ENCODE peak calls at places on chromosomes 13 and 19, in nine cellular contexts. One of them, this sample, is unnamed.
A peak's percentile ranks its signal among the peaks of the same experiment; 100 is the strongest.

GRCh38 chr19:31294189-31294588 is 55.0 kb downstream of the TSHZ3 start:
- DNase-seq in HFFc6: no peak
- DNase-seq in fibroblast of the aortic adventitia: no peak
- DNase-seq in left ventricle myocardium inferior: no peak
- DNase-seq in progenitor cell of endocrine pancreas: no peak
- DNase-seq in psoas muscle: no peak
- DNase-seq in mucosa of descending colon: no peak
- DNase-seq in esophagus squamous epithelium: no peak
- DNase-seq in CD8-positive, alpha-beta T cell: no peak
- DNase-seq in this sample: peak; percentile 2

GRCh38 chr13:26929971-26930730 is 169.6 kb upstream of the GPR12 start:
- DNase-seq in CD8-positive, alpha-beta T cell: peak; percentile 83
- DNase-seq in mucosa of descending colon: peak; percentile 72
- DNase-seq in esophagus squamous epithelium: no peak
- DNase-seq in left ventricle myocardium inferior: peak; percentile 62
- DNase-seq in progenitor cell of endocrine pancreas: peak; percentile 74
- DNase-seq in fibroblast of the aortic adventitia: peak; percentile 69
- DNase-seq in psoas muscle: peak; percentile 56
- DNase-seq in HFFc6: peak; percentile 39
- DNase-seq in this sample: peak; percentile 70

GRCh38 chr13:27147530-27148170 is 24.0 kb downstream of the USP12 start:
- DNase-seq in left ventricle myocardium inferior: no peak
- DNase-seq in progenitor cell of endocrine pancreas: no peak
- DNase-seq in psoas muscle: no peak
- DNase-seq in esophagus squamous epithelium: no peak
- DNase-seq in CD8-positive, alpha-beta T cell: no peak
- DNase-seq in HFFc6: no peak
- DNase-seq in fibroblast of the aortic adventitia: no peak
- DNase-seq in mucosa of descending colon: no peak
- DNase-seq in this sample: no peak

GRCh38 chr19:55384576-55385235 is 614 bp upstream of the TMEM238 start:
- DNase-seq in CD8-positive, alpha-beta T cell: no peak
- DNase-seq in progenitor cell of endocrine pancreas: no peak
- DNase-seq in HFFc6: no peak
- DNase-seq in fibroblast of the aortic adventitia: no peak
- DNase-seq in psoas muscle: peak; percentile 38
- DNase-seq in esophagus squamous epithelium: no peak
- DNase-seq in mucosa of descending colon: peak; percentile 47
- DNase-seq in left ventricle myocardium inferior: no peak
- DNase-seq in this sample: peak; percentile 31

GRCh38 chr13:75635101-75635620 is 969 bp upstream of the LMO7 start:
- DNase-seq in fibroblast of the aortic adventitia: peak; percentile 35
- DNase-seq in left ventricle myocardium inferior: no peak
- DNase-seq in progenitor cell of endocrine pancreas: no peak
- DNase-seq in psoas muscle: no peak
- DNase-seq in HFFc6: peak; percentile 48
- DNase-seq in esophagus squamous epithelium: no peak
- DNase-seq in mucosa of descending colon: no peak
- DNase-seq in CD8-positive, alpha-beta T cell: no peak
- DNase-seq in this sample: no peak

GRCh38 chr19:47560999-47561398 is 11.9 kb downstream of the ZNF541 start:
- DNase-seq in esophagus squamous epithelium: no peak
- DNase-seq in fibroblast of the aortic adventitia: no peak
- DNase-seq in left ventricle myocardium inferior: no peak
- DNase-seq in HFFc6: no peak
- DNase-seq in progenitor cell of endocrine pancreas: no peak
- DNase-seq in psoas muscle: no peak
- DNase-seq in CD8-positive, alpha-beta T cell: no peak
- DNase-seq in mucosa of descending colon: no peak
- DNase-seq in this sample: no peak

GRCh38 chr13:84187626-84188025 is 305.4 kb upstream of the SLITRK1 start:
- DNase-seq in left ventricle myocardium inferior: no peak
- DNase-seq in CD8-positive, alpha-beta T cell: no peak
- DNase-seq in psoas muscle: no peak
- DNase-seq in esophagus squamous epithelium: no peak
- DNase-seq in fibroblast of the aortic adventitia: no peak
- DNase-seq in progenitor cell of endocrine pancreas: no peak
- DNase-seq in HFFc6: no peak
- DNase-seq in mucosa of descending colon: no peak
- DNase-seq in this sample: no peak

GRCh38 chr19:50896591-50897190 is 14.5 kb downstream of the KLK4 start:
- DNase-seq in progenitor cell of endocrine pancreas: no peak
- DNase-seq in fibroblast of the aortic adventitia: peak; percentile 17
- DNase-seq in HFFc6: peak; percentile 47
- DNase-seq in esophagus squamous epithelium: no peak
- DNase-seq in mucosa of descending colon: no peak
- DNase-seq in CD8-positive, alpha-beta T cell: no peak
- DNase-seq in left ventricle myocardium inferior: no peak
- DNase-seq in psoas muscle: no peak
- DNase-seq in this sample: no peak

GRCh38 chr19:33488826-33489225 is 32.8 kb downstream of the PEPD start:
- DNase-seq in HFFc6: no peak
- DNase-seq in CD8-positive, alpha-beta T cell: no peak
- DNase-seq in esophagus squamous epithelium: no peak
- DNase-seq in progenitor cell of endocrine pancreas: no peak
- DNase-seq in fibroblast of the aortic adventitia: no peak
- DNase-seq in left ventricle myocardium inferior: no peak
- DNase-seq in psoas muscle: no peak
- DNase-seq in mucosa of descending colon: no peak
- DNase-seq in this sample: no peak

GRCh38 chr13:80171096-80171495 is 169.8 kb downstream of the SPRY2 start:
- DNase-seq in HFFc6: no peak
- DNase-seq in fibroblast of the aortic adventitia: no peak
- DNase-seq in progenitor cell of endocrine pancreas: no peak
- DNase-seq in esophagus squamous epithelium: no peak
- DNase-seq in CD8-positive, alpha-beta T cell: no peak
- DNase-seq in mucosa of descending colon: no peak
- DNase-seq in psoas muscle: no peak
- DNase-seq in left ventricle myocardium inferior: no peak
- DNase-seq in this sample: no peak

GRCh38 chr19:38904463-38905185 is 4.9 kb downstream of the NFKBIB start:
- DNase-seq in mucosa of descending colon: no peak
- DNase-seq in progenitor cell of endocrine pancreas: no peak
- DNase-seq in HFFc6: no peak
- DNase-seq in fibroblast of the aortic adventitia: no peak
- DNase-seq in esophagus squamous epithelium: no peak
- DNase-seq in left ventricle myocardium inferior: no peak
- DNase-seq in CD8-positive, alpha-beta T cell: no peak
- DNase-seq in psoas muscle: no peak
- DNase-seq in this sample: no peak

GRCh38 chr19:7540761-7541480 is 5.4 kb downstream of the PNPLA6 start:
- DNase-seq in fibroblast of the aortic adventitia: no peak
- DNase-seq in HFFc6: no peak
- DNase-seq in esophagus squamous epithelium: no peak
- DNase-seq in left ventricle myocardium inferior: no peak
- DNase-seq in psoas muscle: no peak
- DNase-seq in CD8-positive, alpha-beta T cell: no peak
- DNase-seq in mucosa of descending colon: no peak
- DNase-seq in progenitor cell of endocrine pancreas: no peak
- DNase-seq in this sample: no peak

GRCh38 chr19:32876919-32877285 is 7.3 kb upstream of the SLC7A9 start:
- DNase-seq in HFFc6: peak; percentile 96
- DNase-seq in left ventricle myocardium inferior: no peak
- DNase-seq in esophagus squamous epithelium: no peak
- DNase-seq in progenitor cell of endocrine pancreas: no peak
- DNase-seq in fibroblast of the aortic adventitia: no peak
- DNase-seq in psoas muscle: no peak
- DNase-seq in mucosa of descending colon: peak; percentile 20
- DNase-seq in CD8-positive, alpha-beta T cell: no peak
- DNase-seq in this sample: no peak

GRCh38 chr13:73765651-73766384 is 368.4 kb downstream of the KLF12 start:
- DNase-seq in left ventricle myocardium inferior: peak; percentile 84
- DNase-seq in mucosa of descending colon: peak; percentile 88
- DNase-seq in esophagus squamous epithelium: no peak
- DNase-seq in progenitor cell of endocrine pancreas: peak; percentile 11
- DNase-seq in psoas muscle: peak; percentile 71
- DNase-seq in CD8-positive, alpha-beta T cell: peak; percentile 92
- DNase-seq in fibroblast of the aortic adventitia: peak; percentile 68
- DNase-seq in HFFc6: no peak
- DNase-seq in this sample: peak; percentile 73

GRCh38 chr19:56097306-56097705 is 23.8 kb downstream of the ZNF787 start:
- DNase-seq in esophagus squamous epithelium: no peak
- DNase-seq in left ventricle myocardium inferior: peak; percentile 27
- DNase-seq in mucosa of descending colon: no peak
- DNase-seq in psoas muscle: no peak
- DNase-seq in progenitor cell of endocrine pancreas: no peak
- DNase-seq in fibroblast of the aortic adventitia: no peak
- DNase-seq in HFFc6: no peak
- DNase-seq in CD8-positive, alpha-beta T cell: no peak
- DNase-seq in this sample: no peak

DNA sequence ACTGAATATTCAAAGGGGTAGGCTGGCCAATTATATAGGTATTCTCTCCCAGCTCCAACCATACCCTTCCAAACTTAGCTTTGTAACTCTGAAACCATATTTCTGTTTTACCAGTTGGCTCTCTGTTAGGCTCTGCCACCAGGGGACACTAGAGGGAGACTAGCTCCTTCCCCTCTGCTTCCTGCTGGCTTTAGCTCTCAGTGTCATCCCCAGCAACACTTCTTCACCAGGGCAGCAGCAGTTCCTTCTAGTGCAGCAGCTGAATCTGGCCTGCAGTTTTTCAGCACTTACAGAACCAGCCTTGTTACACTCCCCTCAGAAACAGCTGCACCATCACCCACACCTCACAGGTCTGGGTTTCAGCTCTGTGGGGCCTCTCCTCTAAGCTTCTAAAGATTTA is 51.0 kb upstream of the DOCK9 start:
- DNase-seq in CD8-positive, alpha-beta T cell: no peak
- DNase-seq in progenitor cell of endocrine pancreas: no peak
- DNase-seq in HFFc6: no peak
- DNase-seq in mucosa of descending colon: peak; percentile 40
- DNase-seq in left ventricle myocardium inferior: no peak
- DNase-seq in esophagus squamous epithelium: no peak
- DNase-seq in fibroblast of the aortic adventitia: no peak
- DNase-seq in psoas muscle: no peak
- DNase-seq in this sample: no peak
- TF ChIP-seq CTCF in CD8-positive, alpha-beta T cell: peak; percentile 62
- TF ChIP-seq CTCF in progenitor cell of endocrine pancreas: peak; percentile 27
- TF ChIP-seq CTCF in HFFc6: peak; percentile 51
- TF ChIP-seq CTCF in mucosa of descending colon: no peak
- TF ChIP-seq CTCF in left ventricle myocardium inferior: peak; percentile 23
- TF ChIP-seq CTCF in esophagus squamous epithelium: peak; percentile 14
- TF ChIP-seq CTCF in fibroblast of the aortic adventitia: no peak
- TF ChIP-seq CTCF in psoas muscle: peak; percentile 10
- TF ChIP-seq CTCF in this sample: no peak

GRCh38 chr13:95535243-95535642 is 17.3 kb upstream of the CLDN10 start:
- DNase-seq in psoas muscle: no peak
- DNase-seq in fibroblast of the aortic adventitia: peak; percentile 50
- DNase-seq in CD8-positive, alpha-beta T cell: no peak
- DNase-seq in left ventricle myocardium inferior: no peak
- DNase-seq in esophagus squamous epithelium: no peak
- DNase-seq in mucosa of descending colon: no peak
- DNase-seq in progenitor cell of endocrine pancreas: no peak
- DNase-seq in HFFc6: peak; percentile 43
- DNase-seq in this sample: no peak

GRCh38 chr13:95541308-95541707 is 11.2 kb upstream of the CLDN10 start:
- DNase-seq in psoas muscle: no peak
- DNase-seq in left ventricle myocardium inferior: no peak
- DNase-seq in HFFc6: no peak
- DNase-seq in esophagus squamous epithelium: no peak
- DNase-seq in progenitor cell of endocrine pancreas: no peak
- DNase-seq in fibroblast of the aortic adventitia: no peak
- DNase-seq in CD8-positive, alpha-beta T cell: no peak
- DNase-seq in mucosa of descending colon: no peak
- DNase-seq in this sample: no peak

GRCh38 chr13:95533545-95534135 is 18.9 kb upstream of the CLDN10 start:
- DNase-seq in esophagus squamous epithelium: no peak
- DNase-seq in CD8-positive, alpha-beta T cell: no peak
- DNase-seq in progenitor cell of endocrine pancreas: no peak
- DNase-seq in fibroblast of the aortic adventitia: no peak
- DNase-seq in left ventricle myocardium inferior: no peak
- DNase-seq in psoas muscle: no peak
- DNase-seq in mucosa of descending colon: peak; percentile 36
- DNase-seq in HFFc6: no peak
- DNase-seq in this sample: no peak

GRCh38 chr13:95540848-95541247 is 11.7 kb upstream of the CLDN10 start:
- DNase-seq in left ventricle myocardium inferior: peak; percentile 57
- DNase-seq in progenitor cell of endocrine pancreas: no peak
- DNase-seq in psoas muscle: peak; percentile 49
- DNase-seq in esophagus squamous epithelium: no peak
- DNase-seq in HFFc6: no peak
- DNase-seq in CD8-positive, alpha-beta T cell: no peak
- DNase-seq in mucosa of descending colon: no peak
- DNase-seq in fibroblast of the aortic adventitia: no peak
- DNase-seq in this sample: no peak

DNA sequence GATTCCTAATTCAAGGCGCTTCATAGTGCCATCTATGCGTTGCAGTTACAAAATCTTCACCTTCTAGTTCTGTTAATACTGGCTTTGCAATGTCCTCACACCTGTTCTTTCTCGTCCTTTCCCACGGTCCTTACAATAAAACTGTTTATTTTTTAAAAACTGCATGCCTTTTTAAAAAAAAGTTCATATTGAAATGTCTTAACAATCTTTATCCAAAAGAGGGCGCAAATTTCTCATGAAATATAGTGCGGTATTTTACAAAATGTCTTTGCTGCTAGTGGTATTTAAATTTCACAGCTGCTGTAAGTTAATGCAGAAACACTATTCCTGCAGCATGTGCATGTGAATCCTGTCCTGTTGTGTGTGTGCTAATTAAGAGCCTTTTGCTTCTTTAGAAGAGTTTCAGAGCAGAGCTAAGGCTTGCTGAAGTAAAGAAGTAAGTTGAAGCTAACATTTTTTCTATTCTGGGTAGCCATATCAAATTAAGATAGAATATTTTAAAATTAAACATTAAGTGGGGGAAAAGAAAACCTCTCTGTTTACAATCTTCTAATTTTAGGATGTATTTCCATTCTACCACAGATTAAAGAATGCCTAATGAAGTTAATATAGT is 15.8 kb upstream of the CLDN10 start:
- DNase-seq in CD8-positive, alpha-beta T cell: no peak
- DNase-seq in esophagus squamous epithelium: no peak
- DNase-seq in mucosa of descending colon: no peak
- DNase-seq in fibroblast of the aortic adventitia: peak; percentile 59
- DNase-seq in left ventricle myocardium inferior: no peak
- DNase-seq in psoas muscle: no peak
- DNase-seq in progenitor cell of endocrine pancreas: no peak
- DNase-seq in HFFc6: peak; percentile 2
- DNase-seq in this sample: no peak
- TF ChIP-seq CTCF in CD8-positive, alpha-beta T cell: peak; percentile 43
- TF ChIP-seq CTCF in esophagus squamous epithelium: no peak
- TF ChIP-seq CTCF in mucosa of descending colon: no peak
- TF ChIP-seq CTCF in fibroblast of the aortic adventitia: peak; percentile 53
- TF ChIP-seq CTCF in left ventricle myocardium inferior: peak; percentile 51
- TF ChIP-seq CTCF in psoas muscle: peak; percentile 30
- TF ChIP-seq CTCF in progenitor cell of endocrine pancreas: peak; percentile 51
- TF ChIP-seq CTCF in HFFc6: peak; percentile 80
- TF ChIP-seq CTCF in this sample: peak; percentile 32

GRCh38 chr13:93505104-93505952 is 278.7 kb downstream of the GPC6 start:
- DNase-seq in left ventricle myocardium inferior: no peak
- DNase-seq in esophagus squamous epithelium: no peak
- DNase-seq in mucosa of descending colon: no peak
- DNase-seq in psoas muscle: no peak
- DNase-seq in progenitor cell of endocrine pancreas: no peak
- DNase-seq in fibroblast of the aortic adventitia: peak; percentile 52
- DNase-seq in CD8-positive, alpha-beta T cell: no peak
- DNase-seq in HFFc6: no peak
- DNase-seq in this sample: no peak
- TF ChIP-seq CTCF in left ventricle myocardium inferior: no peak
- TF ChIP-seq CTCF in esophagus squamous epithelium: no peak
- TF ChIP-seq CTCF in mucosa of descending colon: no peak
- TF ChIP-seq CTCF in psoas muscle: no peak
- TF ChIP-seq CTCF in progenitor cell of endocrine pancreas: no peak
- TF ChIP-seq CTCF in fibroblast of the aortic adventitia: no peak
- TF ChIP-seq CTCF in CD8-positive, alpha-beta T cell: no peak
- TF ChIP-seq CTCF in HFFc6: no peak
- TF ChIP-seq CTCF in this sample: no peak

GRCh38 chr13:87333599-87333998 is 337.6 kb upstream of the SLITRK5 start:
- DNase-seq in HFFc6: no peak
- DNase-seq in esophagus squamous epithelium: no peak
- DNase-seq in progenitor cell of endocrine pancreas: no peak
- DNase-seq in fibroblast of the aortic adventitia: no peak
- DNase-seq in psoas muscle: no peak
- DNase-seq in left ventricle myocardium inferior: no peak
- DNase-seq in CD8-positive, alpha-beta T cell: no peak
- DNase-seq in mucosa of descending colon: no peak
- DNase-seq in this sample: no peak
- TF ChIP-seq CTCF in HFFc6: no peak
- TF ChIP-seq CTCF in esophagus squamous epithelium: no peak
- TF ChIP-seq CTCF in progenitor cell of endocrine pancreas: no peak
- TF ChIP-seq CTCF in fibroblast of the aortic adventitia: no peak
- TF ChIP-seq CTCF in psoas muscle: no peak
- TF ChIP-seq CTCF in left ventricle myocardium inferior: no peak
- TF ChIP-seq CTCF in CD8-positive, alpha-beta T cell: no peak
- TF ChIP-seq CTCF in mucosa of descending colon: no peak
- TF ChIP-seq CTCF in this sample: no peak

This sample was measured in uterus.